ENCODE peak calls at places on chromosome 13, in five cellular contexts. One of them, this sample, is unnamed.

GRCh38 chr13:48571121-48571901 is 38.4 kb upstream of the RCBTB2 start:
- DNase-seq in activated naive CD8-positive, alpha-beta T cell treated with anti-CD3 and anti-CD28 coated beads, Interleukin-2, amount 50 U/mL, for 24 hours: no peak
- DNase-seq in H54: no peak
- DNase-seq in HTR-8/SVneo: no peak
- DNase-seq in substantia nigra: no peak
- DNase-seq in this sample: peak

GRCh38 chr13:78875792-78876580 is 217.0 kb upstream of the OBI1 start:
- DNase-seq in H54: no peak
- DNase-seq in substantia nigra: no peak
- DNase-seq in activated naive CD8-positive, alpha-beta T cell treated with anti-CD3 and anti-CD28 coated beads, Interleukin-2, amount 50 U/mL, for 24 hours: no peak
- DNase-seq in HTR-8/SVneo: no peak
- DNase-seq in this sample: peak

GRCh38 chr13:39451301-39451700 is 151.7 kb downstream of the LHFPL6 start:
- DNase-seq in H54: no peak
- DNase-seq in substantia nigra: no peak
- DNase-seq in activated naive CD8-positive, alpha-beta T cell treated with anti-CD3 and anti-CD28 coated beads, Interleukin-2, amount 50 U/mL, for 24 hours: no peak
- DNase-seq in HTR-8/SVneo: no peak
- DNase-seq in this sample: no peak

GRCh38 chr13:109151696-109152095 is 522.3 kb downstream of the MYO16 start:
- DNase-seq in activated naive CD8-positive, alpha-beta T cell treated with anti-CD3 and anti-CD28 coated beads, Interleukin-2, amount 50 U/mL, for 24 hours: no peak
- DNase-seq in HTR-8/SVneo: no peak
- DNase-seq in H54: no peak
- DNase-seq in substantia nigra: no peak
- DNase-seq in this sample: no peak

GRCh38 chr13:108426893-108427292 is 157.4 kb downstream of the TNFSF13B start:
- DNase-seq in HTR-8/SVneo: no peak
- DNase-seq in activated naive CD8-positive, alpha-beta T cell treated with anti-CD3 and anti-CD28 coated beads, Interleukin-2, amount 50 U/mL, for 24 hours: no peak
- DNase-seq in substantia nigra: no peak
- DNase-seq in H54: no peak
- DNase-seq in this sample: no peak

GRCh38 chr13:113451951-113452421 is 1.3 kb downstream of the ADPRHL1 start:
- DNase-seq in activated naive CD8-positive, alpha-beta T cell treated with anti-CD3 and anti-CD28 coated beads, Interleukin-2, amount 50 U/mL, for 24 hours: no peak
- DNase-seq in substantia nigra: no peak
- DNase-seq in H54: no peak
- DNase-seq in HTR-8/SVneo: no peak
- DNase-seq in this sample: no peak

GRCh38 chr13:46552302-46552680 is 679 bp upstream of the LRCH1 start:
- DNase-seq in H54: no peak
- DNase-seq in substantia nigra: no peak
- DNase-seq in activated naive CD8-positive, alpha-beta T cell treated with anti-CD3 and anti-CD28 coated beads, Interleukin-2, amount 50 U/mL, for 24 hours: no peak
- DNase-seq in HTR-8/SVneo: no peak
- DNase-seq in this sample: no peak

GRCh38 chr13:97353927-97354326 is 80.0 kb upstream of the RAP2A start:
- DNase-seq in H54: no peak
- DNase-seq in substantia nigra: no peak
- DNase-seq in activated naive CD8-positive, alpha-beta T cell treated with anti-CD3 and anti-CD28 coated beads, Interleukin-2, amount 50 U/mL, for 24 hours: no peak
- DNase-seq in HTR-8/SVneo: no peak
- DNase-seq in this sample: no peak

GRCh38 chr13:35479223-35479536 is 2.7 kb upstream of the MAB21L1 start:
- DNase-seq in HTR-8/SVneo: no peak
- DNase-seq in H54: no peak
- DNase-seq in substantia nigra: no peak
- DNase-seq in activated naive CD8-positive, alpha-beta T cell treated with anti-CD3 and anti-CD28 coated beads, Interleukin-2, amount 50 U/mL, for 24 hours: no peak
- DNase-seq in this sample: no peak

GRCh38 chr13:44629465-44630183 is 53.5 kb upstream of the TSC22D1 start:
- DNase-seq in H54: no peak
- DNase-seq in substantia nigra: no peak
- DNase-seq in HTR-8/SVneo: no peak
- DNase-seq in activated naive CD8-positive, alpha-beta T cell treated with anti-CD3 and anti-CD28 coated beads, Interleukin-2, amount 50 U/mL, for 24 hours: no peak
- DNase-seq in this sample: no peak

GRCh38 chr13:66675620-66676019 is 554.5 kb downstream of the PCDH9 start:
- DNase-seq in substantia nigra: no peak
- DNase-seq in activated naive CD8-positive, alpha-beta T cell treated with anti-CD3 and anti-CD28 coated beads, Interleukin-2, amount 50 U/mL, for 24 hours: no peak
- DNase-seq in HTR-8/SVneo: no peak
- DNase-seq in H54: no peak
- DNase-seq in this sample: no peak

GRCh38 chr13:45368571-45368970 is 27.6 kb upstream of the TPT1 start:
- DNase-seq in substantia nigra: no peak
- DNase-seq in activated naive CD8-positive, alpha-beta T cell treated with anti-CD3 and anti-CD28 coated beads, Interleukin-2, amount 50 U/mL, for 24 hours: no peak
- DNase-seq in HTR-8/SVneo: no peak
- DNase-seq in H54: no peak
- DNase-seq in this sample: no peak

GRCh38 chr13:33150146-33150545 is 133.9 kb downstream of the KL start:
- DNase-seq in substantia nigra: no peak
- DNase-seq in H54: no peak
- DNase-seq in HTR-8/SVneo: no peak
- DNase-seq in activated naive CD8-positive, alpha-beta T cell treated with anti-CD3 and anti-CD28 coated beads, Interleukin-2, amount 50 U/mL, for 24 hours: no peak
- DNase-seq in this sample: no peak

GRCh38 chr13:66323695-66324094 is 906.4 kb downstream of the PCDH9 start:
- DNase-seq in activated naive CD8-positive, alpha-beta T cell treated with anti-CD3 and anti-CD28 coated beads, Interleukin-2, amount 50 U/mL, for 24 hours: no peak
- DNase-seq in substantia nigra: no peak
- DNase-seq in HTR-8/SVneo: no peak
- DNase-seq in H54: no peak
- DNase-seq in this sample: no peak

GRCh38 chr13:73096173-73097117 is 37.6 kb downstream of the KLF5 start:
- DNase-seq in HTR-8/SVneo: no peak
- DNase-seq in activated naive CD8-positive, alpha-beta T cell treated with anti-CD3 and anti-CD28 coated beads, Interleukin-2, amount 50 U/mL, for 24 hours: no peak
- DNase-seq in H54: no peak
- DNase-seq in substantia nigra: no peak
- DNase-seq in this sample: no peak

GRCh38 chr13:48902421-48902820 is 73.3 kb upstream of the FNDC3A start:
- DNase-seq in H54: no peak
- DNase-seq in substantia nigra: no peak
- DNase-seq in HTR-8/SVneo: no peak
- DNase-seq in activated naive CD8-positive, alpha-beta T cell treated with anti-CD3 and anti-CD28 coated beads, Interleukin-2, amount 50 U/mL, for 24 hours: no peak
- DNase-seq in this sample: no peak

GRCh38 chr13:48505597-48506091 is 27.2 kb downstream of the RCBTB2 start:
- DNase-seq in HTR-8/SVneo: no peak
- DNase-seq in H54: no peak
- DNase-seq in activated naive CD8-positive, alpha-beta T cell treated with anti-CD3 and anti-CD28 coated beads, Interleukin-2, amount 50 U/mL, for 24 hours: no peak
- DNase-seq in substantia nigra: peak
- DNase-seq in this sample: peak

GRCh38 chr13:98143601-98144500 is 957 bp downstream of the FARP1 start:
- DNase-seq in substantia nigra: peak
- DNase-seq in H54: peak
- DNase-seq in HTR-8/SVneo: no peak
- DNase-seq in activated naive CD8-positive, alpha-beta T cell treated with anti-CD3 and anti-CD28 coated beads, Interleukin-2, amount 50 U/mL, for 24 hours: peak
- DNase-seq in this sample: no peak

GRCh38 chr13:41452462-41452861 is 4.9 kb upstream of the RGCC start:
- DNase-seq in H54: no peak
- DNase-seq in activated naive CD8-positive, alpha-beta T cell treated with anti-CD3 and anti-CD28 coated beads, Interleukin-2, amount 50 U/mL, for 24 hours: no peak
- DNase-seq in substantia nigra: no peak
- DNase-seq in HTR-8/SVneo: no peak
- DNase-seq in this sample: no peak

GRCh38 chr13:87678353-87678752 is 7.2 kb downstream of the SLITRK5 start:
- DNase-seq in HTR-8/SVneo: no peak
- DNase-seq in activated naive CD8-positive, alpha-beta T cell treated with anti-CD3 and anti-CD28 coated beads, Interleukin-2, amount 50 U/mL, for 24 hours: no peak
- DNase-seq in H54: no peak
- DNase-seq in substantia nigra: no peak
- DNase-seq in this sample: no peak

GRCh38 chr13:28355822-28356371 is 139.0 kb downstream of the FLT1 start:
- DNase-seq in HTR-8/SVneo: no peak
- DNase-seq in substantia nigra: no peak
- DNase-seq in activated naive CD8-positive, alpha-beta T cell treated with anti-CD3 and anti-CD28 coated beads, Interleukin-2, amount 50 U/mL, for 24 hours: no peak
- DNase-seq in H54: no peak
- DNase-seq in this sample: peak

GRCh38 chr13:48069573-48069972 is 25.3 kb downstream of the MED4 start:
- DNase-seq in activated naive CD8-positive, alpha-beta T cell treated with anti-CD3 and anti-CD28 coated beads, Interleukin-2, amount 50 U/mL, for 24 hours: no peak
- DNase-seq in H54: no peak
- DNase-seq in substantia nigra: no peak
- DNase-seq in HTR-8/SVneo: no peak
- DNase-seq in this sample: no peak

GRCh38 chr13:51601601-51602348 is 17.5 kb downstream of the WDFY2 start:
- DNase-seq in substantia nigra: no peak
- DNase-seq in HTR-8/SVneo: no peak
- DNase-seq in H54: no peak
- DNase-seq in activated naive CD8-positive, alpha-beta T cell treated with anti-CD3 and anti-CD28 coated beads, Interleukin-2, amount 50 U/mL, for 24 hours: no peak
- DNase-seq in this sample: no peak

GRCh38 chr13:71067164-71067815 is 799.7 kb downstream of the DACH1 start:
- DNase-seq in substantia nigra: no peak
- DNase-seq in activated naive CD8-positive, alpha-beta T cell treated with anti-CD3 and anti-CD28 coated beads, Interleukin-2, amount 50 U/mL, for 24 hours: no peak
- DNase-seq in H54: no peak
- DNase-seq in HTR-8/SVneo: no peak
- DNase-seq in this sample: no peak

GRCh38 chr13:95607363-95607762 is 37.1 kb downstream of the DZIP1 start:
- DNase-seq in H54: peak
- DNase-seq in HTR-8/SVneo: no peak
- DNase-seq in activated naive CD8-positive, alpha-beta T cell treated with anti-CD3 and anti-CD28 coated beads, Interleukin-2, amount 50 U/mL, for 24 hours: no peak
- DNase-seq in substantia nigra: no peak
- DNase-seq in this sample: no peak

GRCh38 chr13:59230484-59231264 is 933.1 kb downstream of the DIAPH3 start:
- DNase-seq in substantia nigra: no peak
- DNase-seq in H54: no peak
- DNase-seq in activated naive CD8-positive, alpha-beta T cell treated with anti-CD3 and anti-CD28 coated beads, Interleukin-2, amount 50 U/mL, for 24 hours: no peak
- DNase-seq in HTR-8/SVneo: no peak
- DNase-seq in this sample: no peak

GRCh38 chr13:62387642-62388041 is 972.0 kb upstream of the PCDH20 start:
- DNase-seq in activated naive CD8-positive, alpha-beta T cell treated with anti-CD3 and anti-CD28 coated beads, Interleukin-2, amount 50 U/mL, for 24 hours: no peak
- DNase-seq in substantia nigra: no peak
- DNase-seq in H54: no peak
- DNase-seq in HTR-8/SVneo: peak
- DNase-seq in this sample: no peak

GRCh38 chr13:87235621-87236020 is 435.6 kb upstream of the SLITRK5 start:
- DNase-seq in HTR-8/SVneo: no peak
- DNase-seq in H54: no peak
- DNase-seq in substantia nigra: no peak
- DNase-seq in activated naive CD8-positive, alpha-beta T cell treated with anti-CD3 and anti-CD28 coated beads, Interleukin-2, amount 50 U/mL, for 24 hours: no peak
- DNase-seq in this sample: no peak

GRCh38 chr13:100154835-100155463 is 66.1 kb downstream of the PCCA start:
- DNase-seq in H54: no peak
- DNase-seq in HTR-8/SVneo: no peak
- DNase-seq in activated naive CD8-positive, alpha-beta T cell treated with anti-CD3 and anti-CD28 coated beads, Interleukin-2, amount 50 U/mL, for 24 hours: no peak
- DNase-seq in substantia nigra: no peak
- DNase-seq in this sample: peak

GRCh38 chr13:44280461-44280860 is 93.2 kb upstream of the SERP2 start:
- DNase-seq in activated naive CD8-positive, alpha-beta T cell treated with anti-CD3 and anti-CD28 coated beads, Interleukin-2, amount 50 U/mL, for 24 hours: no peak
- DNase-seq in HTR-8/SVneo: no peak
- DNase-seq in substantia nigra: no peak
- DNase-seq in H54: no peak
- DNase-seq in this sample: no peak

GRCh38 chr13:70080030-70080429 is 27.6 kb upstream of the ATXN8OS start:
- DNase-seq in H54: no peak
- DNase-seq in substantia nigra: no peak
- DNase-seq in activated naive CD8-positive, alpha-beta T cell treated with anti-CD3 and anti-CD28 coated beads, Interleukin-2, amount 50 U/mL, for 24 hours: no peak
- DNase-seq in HTR-8/SVneo: no peak
- DNase-seq in this sample: no peak

GRCh38 chr13:46062190-46062589 is 9.6 kb upstream of the ZC3H13 start:
- DNase-seq in substantia nigra: no peak
- DNase-seq in HTR-8/SVneo: peak
- DNase-seq in H54: no peak
- DNase-seq in activated naive CD8-positive, alpha-beta T cell treated with anti-CD3 and anti-CD28 coated beads, Interleukin-2, amount 50 U/mL, for 24 hours: no peak
- DNase-seq in this sample: no peak

GRCh38 chr13:33927315-33927714 is 109.4 kb downstream of the RFC3 start:
- DNase-seq in HTR-8/SVneo: no peak
- DNase-seq in substantia nigra: no peak
- DNase-seq in H54: peak
- DNase-seq in activated naive CD8-positive, alpha-beta T cell treated with anti-CD3 and anti-CD28 coated beads, Interleukin-2, amount 50 U/mL, for 24 hours: no peak
- DNase-seq in this sample: no peak

GRCh38 chr13:25981060-25981459 is 70.8 kb downstream of the SHISA2 start:
- DNase-seq in HTR-8/SVneo: no peak
- DNase-seq in substantia nigra: no peak
- DNase-seq in H54: no peak
- DNase-seq in activated naive CD8-positive, alpha-beta T cell treated with anti-CD3 and anti-CD28 coated beads, Interleukin-2, amount 50 U/mL, for 24 hours: no peak
- DNase-seq in this sample: no peak

GRCh38 chr13:80524447-80525215 is 183.7 kb upstream of the SPRY2 start:
- DNase-seq in activated naive CD8-positive, alpha-beta T cell treated with anti-CD3 and anti-CD28 coated beads, Interleukin-2, amount 50 U/mL, for 24 hours: no peak
- DNase-seq in H54: no peak
- DNase-seq in HTR-8/SVneo: no peak
- DNase-seq in substantia nigra: no peak
- DNase-seq in this sample: no peak

This sample was measured in DND-41.